ENCODE peak calls at places on chromosomes 16 and 17, in seven cellular contexts. X, W, E, P, G, Z and V are unnamed samples.

GRCh38 chr16:46853713-46854443 is 22.9 kb upstream of the C16orf87 start:
- DNase-seq in X (peak), W (peak), E (peak), P (peak), G (peak), Z (peak), V (peak)

GRCh38 chr17:28896884-28897768 is at the start of gene FLOT2:
- DNase-seq in X (peak), W (peak), E (peak), P (peak), G (peak), Z (peak), V (peak)

GRCh38 chr17:49624896-49625295 is 49.2 kb downstream of the NXPH3 start:
- DNase-seq in X (no peak), W (no peak), E (no peak), P (no peak), G (no peak), Z (no peak), V (no peak)

GRCh38 chr17:58920773-58921172 is 165.1 kb downstream of the PPM1E start:
- DNase-seq in X (no peak), W (no peak), E (no peak), P (no peak), G (no peak), Z (no peak), V (no peak)

GRCh38 chr16:12758670-12759558 is 44.8 kb downstream of the CPPED1 start:
- DNase-seq in X (no peak), W (no peak), E (no peak), P (no peak), G (no peak), Z (no peak), V (no peak)

GRCh38 chr16:65306313-65306712 is 184.4 kb upstream of the CDH11 start:
- DNase-seq in X (no peak), W (no peak), E (no peak), P (no peak), G (no peak), Z (no peak), V (no peak)

GRCh38 chr16:30184430-30185140 is 1.2 kb downstream of the CORO1A start:
- DNase-seq in X (no peak), W (no peak), E (peak), P (peak), G (peak), Z (peak), V (no peak)

GRCh38 chr17:76826290-76827138 is 41.7 kb upstream of the MGAT5B start:
- DNase-seq in X (no peak), W (no peak), E (no peak), P (no peak), G (no peak), Z (no peak), V (no peak)

GRCh38 chr16:27532088-27532810 is 17.5 kb downstream of the GTF3C1 start:
- DNase-seq in X (no peak), W (no peak), E (no peak), P (no peak), G (no peak), Z (no peak), V (no peak)

GRCh38 chr17:66560691-66561090 is 258.3 kb downstream of the PRKCA start:
- DNase-seq in X (no peak), W (no peak), E (no peak), P (no peak), G (no peak), Z (no peak), V (no peak)

GRCh38 chr17:9971991-9972390 is 66.9 kb upstream of the RCVRN start:
- DNase-seq in X (peak), W (no peak), E (peak), P (peak), G (peak), Z (peak), V (no peak)

GRCh38 chr17:28338056-28338768 is 2.7 kb downstream of the TNFAIP1 start:
- DNase-seq in X (no peak), W (peak), E (no peak), P (no peak), G (no peak), Z (peak), V (no peak)

GRCh38 chr17:1399366-1399678 is 700 bp downstream of the YWHAE start:
- DNase-seq in X (no peak), W (peak), E (no peak), P (no peak), G (peak), Z (no peak), V (no peak)

GRCh38 chr17:28871056-28871579 is 16.3 kb downstream of the ERAL1 start:
- DNase-seq in X (no peak), W (peak), E (no peak), P (no peak), G (no peak), Z (no peak), V (no peak)

GRCh38 chr17:61128671-61129115 is 270.9 kb upstream of the TBX2 start:
- DNase-seq in X (no peak), W (no peak), E (no peak), P (no peak), G (no peak), Z (no peak), V (no peak)

GRCh38 chr17:10681866-10682446 is 15.4 kb downstream of the SCO1 start:
- DNase-seq in X (no peak), W (no peak), E (no peak), P (no peak), G (no peak), Z (no peak), V (no peak)

GRCh38 chr17:76924345-76925332 is 56.4 kb downstream of the MGAT5B start:
- DNase-seq in X (peak), W (no peak), E (no peak), P (no peak), G (no peak), Z (no peak), V (no peak)

GRCh38 chr17:42076797-42077559 is 21.3 kb downstream of the ZNF385C start:
- DNase-seq in X (no peak), W (no peak), E (no peak), P (no peak), G (no peak), Z (no peak), V (no peak)

GRCh38 chr17:3754458-3755334 is 31.0 kb downstream of the HASPIN start:
- DNase-seq in X (peak), W (no peak), E (peak), P (no peak), G (peak), Z (no peak), V (no peak)
- TF ChIP-seq POLR2A in X (no peak), W (no peak), E (peak), P (no peak), G (no peak), Z (no peak), V (no peak)

DNA sequence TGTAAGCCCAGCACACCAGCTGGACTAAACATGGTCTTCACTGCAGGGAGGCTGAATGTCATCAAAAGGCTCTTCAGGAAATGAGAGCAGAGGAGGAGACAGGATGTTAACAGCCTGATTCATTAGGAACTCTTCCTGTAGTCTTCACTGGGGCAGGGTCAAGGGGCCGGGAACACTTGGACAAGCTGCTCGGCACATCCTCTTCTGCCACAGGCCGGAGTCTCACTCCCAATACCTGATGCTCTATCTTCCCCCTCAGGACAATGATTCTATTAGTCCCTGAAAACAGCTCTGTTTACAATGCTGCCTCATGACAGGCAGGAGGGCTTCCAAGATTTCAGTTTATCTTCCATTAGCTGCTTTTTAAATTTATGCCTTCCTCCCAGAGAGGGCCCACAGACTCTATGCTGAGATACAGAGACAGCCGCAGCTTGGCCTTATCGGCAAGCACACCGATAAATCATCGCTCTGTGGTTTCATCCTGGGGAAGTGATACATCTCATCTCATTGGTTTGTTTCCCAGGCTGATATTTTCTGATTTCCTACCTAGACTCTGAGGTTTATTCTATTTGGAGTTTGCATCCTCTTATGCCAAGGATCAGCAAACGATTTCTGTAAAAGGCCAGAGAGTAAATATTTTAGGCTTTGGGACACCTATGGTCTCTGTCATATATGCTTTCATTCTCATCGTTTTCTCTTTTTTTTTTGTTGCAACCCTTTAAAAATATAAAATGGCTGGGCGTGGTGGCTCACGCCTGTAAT is 214.0 kb upstream of the ASIC2 start:
- DNase-seq in X (no peak), W (no peak), E (no peak), P (peak), G (no peak), Z (peak), V (no peak)
- TF ChIP-seq POLR2A in X (no peak), W (no peak), E (no peak), P (no peak), G (no peak), Z (no peak), V (no peak)

GRCh38 chr17:82230627-82231311 is 1.9 kb downstream of the SLC16A3 start:
- DNase-seq in X (peak), W (peak), E (peak), P (peak), G (peak), Z (peak), V (no peak)

GRCh38 chr17:82232876-82233785 is 4.3 kb downstream of the SLC16A3 start:
- DNase-seq in X (no peak), W (no peak), E (no peak), P (peak), G (no peak), Z (no peak), V (no peak)

GRCh38 chr17:82231312-82231561 is 2.4 kb downstream of the SLC16A3 start:
- DNase-seq in X (no peak), W (no peak), E (no peak), P (no peak), G (no peak), Z (no peak), V (no peak)

GRCh38 chr17:82231562-82232321 is 2.9 kb downstream of the SLC16A3 start:
- DNase-seq in X (peak), W (peak), E (peak), P (peak), G (peak), Z (no peak), V (no peak)

DNA sequence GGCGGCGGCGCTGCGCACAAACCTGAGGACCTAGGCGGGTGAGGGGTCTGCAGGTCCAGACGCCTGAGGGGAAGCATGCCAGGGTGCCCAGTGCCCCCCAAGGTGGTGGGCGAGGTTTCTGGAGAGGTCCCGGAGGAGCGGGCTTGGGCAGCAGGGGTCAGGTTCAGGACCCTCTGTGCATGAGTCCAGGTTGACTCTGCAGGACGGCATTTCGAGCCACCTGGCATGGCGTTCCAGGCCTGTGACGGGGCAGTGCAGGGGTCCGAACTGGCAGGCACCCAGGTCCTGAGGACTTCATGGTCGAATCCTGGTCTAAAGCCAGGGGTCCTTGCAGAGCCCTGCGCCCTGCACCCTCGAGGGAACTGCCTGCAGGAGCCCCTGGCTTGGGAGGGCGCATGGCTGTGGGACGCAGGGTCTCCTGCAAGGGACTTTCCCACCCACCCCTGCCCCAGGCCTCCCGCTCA is 3.5 kb downstream of the SLC16A3 start:
- DNase-seq in X (no peak), W (no peak), E (no peak), P (peak), G (no peak), Z (no peak), V (no peak)
- TF ChIP-seq POLR2A in X (no peak), W (no peak), E (no peak), P (no peak), G (no peak), Z (no peak), V (no peak)

GRCh38 chr17:45092932-45093430 is 31.9 kb downstream of the NMT1 start:
- DNase-seq in X (peak), W (peak), E (peak), P (peak), G (peak), Z (peak), V (peak)
- TF ChIP-seq POLR2A in X (no peak), W (no peak), E (no peak), P (no peak), G (no peak), Z (peak), V (peak)